ENCODE peak calls at places on chromosomes 4 and X, in nine cellular contexts. E, Y, C, X, O, V, L, R and Z are unnamed samples.

GRCh38 chrX:111759676-111760075 is 78.7 kb downstream of the ALG13 start:
- DNase-seq in X (no peak), O (no peak), V (no peak), R (no peak), C (no peak), Y (no peak), L (no peak), E (no peak), Z (no peak)

GRCh38 chr4:40749717-40750460 is at the start of gene NSUN7:
- DNase-seq in V (no peak), Y (peak; percentile 11), C (peak; percentile 89), E (no peak), R (peak; percentile 45), L (peak; percentile 5), X (no peak), O (peak; percentile 41), Z (no peak)

GRCh38 chrX:107826286-107827136 is 845 bp downstream of the MID2 start:
- DNase-seq in L (peak; percentile 53), X (no peak), R (peak; percentile 45), Y (peak; percentile 36), V (peak; percentile 52), E (peak; percentile 35), O (peak; percentile 33), C (peak; percentile 27), Z (no peak)

GRCh38 chr4:82447886-82448285 is 17.5 kb downstream of the ENOPH1 start:
- DNase-seq in Y (no peak), L (no peak), R (no peak), E (no peak), O (no peak), C (no peak), V (no peak), X (no peak), Z (no peak)

GRCh38 chr4:174450452-174450851 is 71.8 kb downstream of the HPGD start:
- DNase-seq in R (no peak), Y (no peak), L (no peak), X (no peak), O (no peak), C (no peak), V (no peak), E (no peak), Z (no peak)

GRCh38 chrX:3962511-3963350 is 249.3 kb upstream of the PRKX start:
- DNase-seq in E (peak; percentile 46), V (peak; percentile 28), L (no peak), O (peak; percentile 45), R (no peak), Y (peak; percentile 5), X (no peak), C (no peak), Z (no peak)

GRCh38 chr4:2962099-2962455 is 1.1 kb downstream of the NOP14 start:
- DNase-seq in L (no peak), O (no peak), V (no peak), E (peak; percentile 39), R (no peak), Y (no peak), C (no peak), X (no peak), Z (no peak)

GRCh38 chrX:151416521-151417048 is 19.6 kb downstream of the VMA21 start:
- DNase-seq in V (no peak), L (no peak), E (no peak), Y (no peak), O (no peak), C (no peak), R (no peak), X (no peak), Z (no peak)

GRCh38 chr4:114400531-114400930 is 198.1 kb upstream of the UGT8 start:
- DNase-seq in E (peak; percentile 26), O (peak; percentile 5), C (no peak), L (no peak), R (no peak), Y (peak; percentile 84), X (no peak), V (peak; percentile 4), Z (no peak)

GRCh38 chr4:72444104-72444503 is 124.9 kb downstream of the ADAMTS3 start:
- DNase-seq in Y (no peak), X (no peak), L (no peak), O (no peak), C (no peak), V (no peak), R (no peak), E (no peak), Z (no peak)

GRCh38 chrX:110734894-110735541 is 60.6 kb downstream of the CHRDL1 start:
- DNase-seq in C (no peak), R (no peak), O (peak; percentile 70), E (peak; percentile 70), V (peak; percentile 68), L (peak; percentile 83), Y (peak; percentile 28), X (peak; percentile 64), Z (peak; percentile 38)

GRCh38 chrX:141642979-141643378 is 53.5 kb downstream of the SPANXA2 start:
- DNase-seq in V (peak; percentile 17), R (no peak), O (peak; percentile 18), L (peak; percentile 0), Y (no peak), X (no peak), C (no peak), E (peak; percentile 29), Z (no peak)

GRCh38 chr4:53861856-53862610 is 202.4 kb downstream of the CHIC2 start:
- DNase-seq in X (peak; percentile 90), V (peak; percentile 94), O (peak; percentile 96), E (peak; percentile 84), Y (peak; percentile 56), R (no peak), L (peak; percentile 95), C (no peak), Z (peak; percentile 72)

GRCh38 chrX:7214251-7214650 is 66.3 kb upstream of the PUDP start:
- DNase-seq in O (no peak), X (no peak), C (no peak), E (no peak), L (peak; percentile 15), Y (no peak), V (peak; percentile 8), R (no peak), Z (no peak)

GRCh38 chr4:188329526-188329925 is 190.3 kb downstream of the TRIML1 start:
- DNase-seq in L (no peak), E (no peak), R (no peak), X (no peak), V (no peak), Y (no peak), C (no peak), O (no peak), Z (no peak)

GRCh38 chrX:44223150-44223549 is 120.3 kb downstream of the EFHC2 start:
- DNase-seq in R (no peak), L (peak; percentile 42), Y (peak; percentile 78), X (no peak), V (peak; percentile 25), O (peak; percentile 78), E (peak; percentile 80), C (no peak), Z (peak; percentile 8)

GRCh38 chr4:139776235-139776634 is 110.6 kb downstream of the MGST2 start:
- DNase-seq in R (no peak), C (no peak), O (no peak), V (no peak), Y (no peak), X (no peak), E (no peak), L (no peak), Z (no peak)

GRCh38 chrX:15749642-15750610 is 11.9 kb downstream of the CA5B start:
- DNase-seq in X (no peak), V (peak; percentile 30), O (no peak), L (peak; percentile 44), E (no peak), R (no peak), C (no peak), Y (no peak), Z (no peak)

GRCh38 chr4:26300314-26301307 is 20.2 kb upstream of the RBPJ start:
- DNase-seq in E (no peak), Y (no peak), R (no peak), V (no peak), X (no peak), O (no peak), L (peak; percentile 77), C (no peak), Z (no peak)

GRCh38 chr4:78612398-78613005 is 60.9 kb downstream of the ANXA3 start:
- DNase-seq in C (no peak), O (peak; percentile 59), E (peak; percentile 68), Y (peak; percentile 42), R (peak; percentile 14), L (peak; percentile 73), V (peak; percentile 75), X (no peak), Z (peak; percentile 38)

GRCh38 chrX:96684339-96685204 is at the start of gene DIAPH2:
- DNase-seq in E (peak; percentile 83), L (peak; percentile 76), V (peak; percentile 78), C (peak; percentile 70), Y (peak; percentile 64), O (peak; percentile 76), R (peak; percentile 60), X (peak; percentile 31), Z (no peak)
- TF ChIP-seq CTCF in E (no peak), L (peak; percentile 23), V (peak; percentile 21), C (peak; percentile 3), Y (peak; percentile 3), O (no peak), R (no peak), X (no peak), Z (no peak)

DNA sequence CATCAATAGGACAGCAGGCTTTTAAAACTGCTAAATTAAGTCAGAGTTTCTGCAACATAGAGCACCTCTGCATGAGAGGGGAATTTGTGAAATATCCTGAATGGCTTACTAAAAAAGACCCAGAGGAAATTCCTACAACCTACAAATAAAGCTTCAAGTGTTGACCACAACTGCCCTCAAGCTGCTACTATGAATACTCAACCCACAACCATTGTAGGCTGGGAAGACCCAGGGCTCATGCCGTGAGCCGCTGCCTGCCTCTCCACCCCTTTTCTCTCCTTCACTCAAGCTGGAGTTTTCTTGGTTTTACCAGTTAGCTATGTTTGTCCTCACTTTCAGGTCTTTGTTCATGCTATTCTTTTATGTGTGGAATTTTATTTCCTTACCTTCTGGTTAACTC is 151.6 kb downstream of the EMCN start:
- DNase-seq in C (no peak), R (no peak), E (no peak), L (no peak), V (no peak), X (no peak), Y (no peak), O (peak; percentile 38), Z (no peak)
- TF ChIP-seq CTCF in C (no peak), R (no peak), E (no peak), L (no peak), V (no peak), X (no peak), Y (no peak), O (no peak), Z (no peak)

GRCh38 chr4:100063355-100063754 is 113.3 kb upstream of the H2AZ1 start:
- DNase-seq in E (no peak), R (no peak), V (peak; percentile 30), Y (peak; percentile 28), O (no peak), C (no peak), X (no peak), L (no peak), Z (no peak)
- TF ChIP-seq CTCF in E (peak; percentile 47), R (no peak), V (no peak), Y (no peak), O (no peak), C (no peak), X (no peak), L (no peak), Z (no peak)

DNA sequence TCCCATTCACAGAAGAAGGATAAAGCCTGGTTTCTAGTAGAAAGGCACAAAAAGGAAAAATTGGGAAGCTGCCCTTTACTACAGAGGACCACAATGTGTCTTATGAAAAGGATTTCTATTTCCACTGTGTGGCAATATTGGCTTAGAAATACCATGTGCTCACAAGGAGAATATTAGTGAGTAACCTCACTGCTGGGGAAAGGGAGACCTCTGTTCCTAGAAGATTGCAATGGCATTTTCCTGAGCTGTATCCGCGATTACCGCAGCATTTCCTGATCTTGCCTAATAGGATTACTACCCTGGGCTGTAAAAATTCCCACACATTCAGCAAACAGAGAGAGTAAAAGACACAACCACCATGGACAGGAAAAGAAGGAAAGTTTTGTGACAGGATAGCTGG is 308.8 kb upstream of the TECRL start:
- DNase-seq in E (peak; percentile 55), R (no peak), X (no peak), O (peak; percentile 57), C (peak; percentile 43), L (no peak), V (peak; percentile 14), Y (no peak), Z (no peak)
- TF ChIP-seq CTCF in E (no peak), R (no peak), X (no peak), O (peak; percentile 9), C (peak; percentile 10), L (no peak), V (no peak), Y (no peak), Z (no peak)